ENCODE peak calls at places on chromosomes 11 and 22, in ten cellular contexts. One of them, this sample, is unnamed. For H3K9me3 and H3K4me1, the result is how much of the 10 kb centered on the place peaks cover.

GRCh38 chr11:114272311-114272710 is 23.9 kb upstream of the NNMT start:
- DNase-seq in PC-3: no peak
- DNase-seq in gastrocnemius medialis: no peak
- DNase-seq in hepatocyte: no peak
- DNase-seq in IMR-90: no peak
- DNase-seq in mucosa of descending colon: no peak
- DNase-seq in uterus: no peak
- DNase-seq in HCT116: no peak
- DNase-seq in fibroblast of lung: no peak
- DNase-seq in DND-41: no peak
- DNase-seq in this sample: no peak

GRCh38 chr22:40637181-40638150 is 947 bp upstream of the MRTFA start:
- DNase-seq in PC-3: peak
- DNase-seq in gastrocnemius medialis: peak
- DNase-seq in hepatocyte: peak
- DNase-seq in IMR-90: no peak
- DNase-seq in mucosa of descending colon: no peak
- DNase-seq in uterus: no peak
- DNase-seq in HCT116: no peak
- DNase-seq in fibroblast of lung: no peak
- DNase-seq in DND-41: peak
- DNase-seq in this sample: peak

GRCh38 chr11:121082670-121083069 is 18.4 kb upstream of the TECTA start:
- DNase-seq in PC-3: peak
- DNase-seq in gastrocnemius medialis: no peak
- DNase-seq in hepatocyte: peak
- DNase-seq in IMR-90: peak
- DNase-seq in mucosa of descending colon: no peak
- DNase-seq in uterus: no peak
- DNase-seq in HCT116: no peak
- DNase-seq in fibroblast of lung: peak
- DNase-seq in DND-41: peak
- DNase-seq in this sample: no peak

GRCh38 chr11:35179466-35180135 is 40.6 kb downstream of the CD44 start:
- DNase-seq in PC-3: peak
- DNase-seq in gastrocnemius medialis: no peak
- DNase-seq in hepatocyte: no peak
- DNase-seq in IMR-90: peak
- DNase-seq in mucosa of descending colon: no peak
- DNase-seq in uterus: no peak
- DNase-seq in HCT116: no peak
- DNase-seq in fibroblast of lung: no peak
- DNase-seq in DND-41: no peak
- DNase-seq in this sample: no peak

GRCh38 chr22:30392661-30393321 is 4.0 kb upstream of the SEC14L2 start:
- DNase-seq in PC-3: no peak
- DNase-seq in gastrocnemius medialis: no peak
- DNase-seq in hepatocyte: no peak
- DNase-seq in IMR-90: no peak
- DNase-seq in mucosa of descending colon: no peak
- DNase-seq in uterus: no peak
- DNase-seq in HCT116: no peak
- DNase-seq in fibroblast of lung: no peak
- DNase-seq in DND-41: no peak
- DNase-seq in this sample: no peak

GRCh38 chr22:49308300-49308699 is 519.4 kb downstream of the BRD1 start:
- DNase-seq in PC-3: no peak
- DNase-seq in gastrocnemius medialis: no peak
- DNase-seq in hepatocyte: no peak
- DNase-seq in IMR-90: no peak
- DNase-seq in mucosa of descending colon: no peak
- DNase-seq in uterus: no peak
- DNase-seq in HCT116: no peak
- DNase-seq in fibroblast of lung: no peak
- DNase-seq in DND-41: no peak
- DNase-seq in this sample: no peak

GRCh38 chr11:19519912-19520641 is 192.6 kb upstream of the NAV2 start:
- DNase-seq in PC-3: no peak
- DNase-seq in gastrocnemius medialis: no peak
- DNase-seq in hepatocyte: peak
- DNase-seq in IMR-90: no peak
- DNase-seq in mucosa of descending colon: no peak
- DNase-seq in uterus: no peak
- DNase-seq in HCT116: no peak
- DNase-seq in fibroblast of lung: peak
- DNase-seq in DND-41: no peak
- DNase-seq in this sample: no peak

GRCh38 chr11:118646393-118646792 is 33.1 kb downstream of the TREH start:
- DNase-seq in PC-3: no peak
- DNase-seq in gastrocnemius medialis: no peak
- DNase-seq in hepatocyte: no peak
- DNase-seq in IMR-90: no peak
- DNase-seq in mucosa of descending colon: no peak
- DNase-seq in uterus: no peak
- DNase-seq in HCT116: no peak
- DNase-seq in fibroblast of lung: no peak
- DNase-seq in DND-41: no peak
- DNase-seq in this sample: no peak

GRCh38 chr11:58739725-58740430 is 8.1 kb upstream of the GLYAT start:
- DNase-seq in PC-3: peak
- DNase-seq in gastrocnemius medialis: no peak
- DNase-seq in hepatocyte: no peak
- DNase-seq in IMR-90: peak
- DNase-seq in mucosa of descending colon: no peak
- DNase-seq in uterus: no peak
- DNase-seq in HCT116: no peak
- DNase-seq in fibroblast of lung: no peak
- DNase-seq in DND-41: no peak
- DNase-seq in this sample: no peak

GRCh38 chr11:35792148-35792845 is 129.7 kb downstream of the TRIM44 start:
- DNase-seq in PC-3: no peak
- DNase-seq in gastrocnemius medialis: no peak
- DNase-seq in hepatocyte: no peak
- DNase-seq in IMR-90: no peak
- DNase-seq in mucosa of descending colon: no peak
- DNase-seq in uterus: no peak
- DNase-seq in HCT116: no peak
- DNase-seq in fibroblast of lung: peak
- DNase-seq in DND-41: no peak
- DNase-seq in this sample: no peak

GRCh38 chr11:69854719-69855118 is 35.5 kb upstream of the FGF3 start:
- DNase-seq in PC-3: peak
- DNase-seq in gastrocnemius medialis: no peak
- DNase-seq in hepatocyte: no peak
- DNase-seq in IMR-90: peak
- DNase-seq in mucosa of descending colon: no peak
- DNase-seq in uterus: no peak
- DNase-seq in HCT116: peak
- DNase-seq in fibroblast of lung: peak
- DNase-seq in DND-41: no peak
- DNase-seq in this sample: no peak

DNA sequence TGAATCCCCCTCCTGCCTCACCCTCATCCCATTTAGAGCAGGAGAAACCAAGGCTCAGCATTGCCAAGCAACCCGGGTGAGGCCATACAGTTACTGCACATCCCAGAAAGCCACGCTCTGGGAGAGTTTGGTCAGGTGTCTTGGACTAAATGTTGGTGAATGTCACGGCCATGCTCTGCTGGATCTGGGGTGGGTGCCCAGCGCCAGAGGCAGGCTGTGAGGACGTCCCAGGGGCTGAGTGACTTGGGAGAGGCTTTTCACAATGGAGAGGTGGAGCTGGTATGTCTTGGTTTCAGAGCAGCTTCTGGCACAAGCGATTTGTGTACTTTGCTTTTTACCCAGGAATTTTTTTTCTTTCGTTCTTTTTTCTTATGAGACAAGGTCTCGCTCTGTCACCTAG is 6.6 kb downstream of the SERHL2 start:
- DNase-seq in PC-3: no peak
- DNase-seq in gastrocnemius medialis: no peak
- DNase-seq in hepatocyte: no peak
- DNase-seq in IMR-90: no peak
- DNase-seq in mucosa of descending colon: peak
- DNase-seq in uterus: no peak
- DNase-seq in HCT116: no peak
- DNase-seq in fibroblast of lung: no peak
- DNase-seq in DND-41: no peak
- DNase-seq in this sample: no peak
- H3K9me3 ChIP-seq in PC-3: under half
- H3K9me3 ChIP-seq in gastrocnemius medialis: under half
- H3K9me3 ChIP-seq in hepatocyte: under half
- H3K9me3 ChIP-seq in IMR-90: under half
- H3K9me3 ChIP-seq in mucosa of descending colon: under half
- H3K9me3 ChIP-seq in uterus: under half
- H3K9me3 ChIP-seq in HCT116: under half
- H3K9me3 ChIP-seq in fibroblast of lung: under half
- H3K9me3 ChIP-seq in DND-41: under half
- H3K9me3 ChIP-seq in this sample: under half

DNA sequence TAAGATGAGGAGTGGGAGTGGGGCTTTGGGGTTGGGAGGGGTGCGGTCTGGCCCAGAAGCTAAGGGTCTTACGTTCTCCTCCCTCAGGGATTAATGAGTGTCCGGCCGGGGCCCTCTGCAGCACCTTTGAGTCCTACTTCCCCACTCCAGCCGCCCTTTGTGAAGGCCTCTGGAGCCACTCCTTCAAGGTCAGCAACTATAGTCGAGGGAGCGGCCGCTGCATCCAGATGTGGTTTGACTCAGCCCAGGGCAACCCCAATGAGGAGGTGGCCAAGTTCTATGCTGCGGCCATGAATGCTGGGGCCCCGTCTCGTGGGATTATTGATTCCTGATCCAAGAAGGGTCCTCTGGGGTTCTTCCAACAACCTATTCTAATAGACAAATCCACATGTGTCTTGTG is 4.0 kb downstream of the FOLR3 start:
- DNase-seq in PC-3: no peak
- DNase-seq in gastrocnemius medialis: no peak
- DNase-seq in hepatocyte: no peak
- DNase-seq in IMR-90: no peak
- DNase-seq in mucosa of descending colon: no peak
- DNase-seq in uterus: no peak
- DNase-seq in HCT116: no peak
- DNase-seq in fibroblast of lung: no peak
- DNase-seq in DND-41: no peak
- DNase-seq in this sample: no peak
- H3K4me1 ChIP-seq in PC-3: under half
- H3K4me1 ChIP-seq in gastrocnemius medialis: under half
- H3K4me1 ChIP-seq in hepatocyte: under half
- H3K4me1 ChIP-seq in IMR-90: under half
- H3K4me1 ChIP-seq in mucosa of descending colon: under half
- H3K4me1 ChIP-seq in uterus: under half
- H3K4me1 ChIP-seq in HCT116: under half
- H3K4me1 ChIP-seq in fibroblast of lung: under half
- H3K4me1 ChIP-seq in DND-41: under half
- H3K4me1 ChIP-seq in this sample: under half

GRCh38 chr22:47354668-47355387 is 592.4 kb downstream of the TBC1D22A start:
- DNase-seq in PC-3: no peak
- DNase-seq in gastrocnemius medialis: no peak
- DNase-seq in hepatocyte: no peak
- DNase-seq in IMR-90: no peak
- DNase-seq in mucosa of descending colon: no peak
- DNase-seq in uterus: no peak
- DNase-seq in HCT116: no peak
- DNase-seq in fibroblast of lung: no peak
- DNase-seq in DND-41: no peak
- DNase-seq in this sample: no peak

GRCh38 chr22:47351836-47352579 is 589.6 kb downstream of the TBC1D22A start:
- DNase-seq in PC-3: no peak
- DNase-seq in gastrocnemius medialis: no peak
- DNase-seq in hepatocyte: no peak
- DNase-seq in IMR-90: no peak
- DNase-seq in mucosa of descending colon: no peak
- DNase-seq in uterus: no peak
- DNase-seq in HCT116: no peak
- DNase-seq in fibroblast of lung: no peak
- DNase-seq in DND-41: no peak
- DNase-seq in this sample: no peak

GRCh38 chr22:47355388-47355725 is 592.9 kb downstream of the TBC1D22A start:
- DNase-seq in PC-3: no peak
- DNase-seq in gastrocnemius medialis: no peak
- DNase-seq in hepatocyte: no peak
- DNase-seq in IMR-90: no peak
- DNase-seq in mucosa of descending colon: no peak
- DNase-seq in uterus: no peak
- DNase-seq in HCT116: no peak
- DNase-seq in fibroblast of lung: no peak
- DNase-seq in DND-41: no peak
- DNase-seq in this sample: no peak

GRCh38 chr22:47355776-47356432 is 593.5 kb downstream of the TBC1D22A start:
- DNase-seq in PC-3: no peak
- DNase-seq in gastrocnemius medialis: no peak
- DNase-seq in hepatocyte: no peak
- DNase-seq in IMR-90: no peak
- DNase-seq in mucosa of descending colon: no peak
- DNase-seq in uterus: no peak
- DNase-seq in HCT116: no peak
- DNase-seq in fibroblast of lung: no peak
- DNase-seq in DND-41: no peak
- DNase-seq in this sample: no peak

GRCh38 chr22:47352920-47353700 is 590.7 kb downstream of the TBC1D22A start:
- DNase-seq in PC-3: no peak
- DNase-seq in gastrocnemius medialis: no peak
- DNase-seq in hepatocyte: no peak
- DNase-seq in IMR-90: no peak
- DNase-seq in mucosa of descending colon: no peak
- DNase-seq in uterus: no peak
- DNase-seq in HCT116: no peak
- DNase-seq in fibroblast of lung: no peak
- DNase-seq in DND-41: no peak
- DNase-seq in this sample: no peak
- H3K9me3 ChIP-seq in PC-3: under half
- H3K9me3 ChIP-seq in gastrocnemius medialis: under half
- H3K9me3 ChIP-seq in hepatocyte: under half
- H3K9me3 ChIP-seq in IMR-90: under half
- H3K9me3 ChIP-seq in mucosa of descending colon: under half
- H3K9me3 ChIP-seq in uterus: under half
- H3K9me3 ChIP-seq in HCT116: under half
- H3K9me3 ChIP-seq in fibroblast of lung: under half
- H3K9me3 ChIP-seq in DND-41: under half
- H3K9me3 ChIP-seq in this sample: under half

GRCh38 chr11:64854157-64854533 is 9.7 kb upstream of the CDC42BPG start:
- DNase-seq in PC-3: no peak
- DNase-seq in gastrocnemius medialis: no peak
- DNase-seq in hepatocyte: no peak
- DNase-seq in IMR-90: no peak
- DNase-seq in mucosa of descending colon: no peak
- DNase-seq in uterus: no peak
- DNase-seq in HCT116: no peak
- DNase-seq in fibroblast of lung: no peak
- DNase-seq in DND-41: no peak
- DNase-seq in this sample: no peak
- H3K4me1 ChIP-seq in PC-3: half or more
- H3K4me1 ChIP-seq in gastrocnemius medialis: half or more
- H3K4me1 ChIP-seq in hepatocyte: under half
- H3K4me1 ChIP-seq in IMR-90: under half
- H3K4me1 ChIP-seq in mucosa of descending colon: half or more
- H3K4me1 ChIP-seq in uterus: under half
- H3K4me1 ChIP-seq in HCT116: half or more
- H3K4me1 ChIP-seq in fibroblast of lung: under half
- H3K4me1 ChIP-seq in DND-41: under half
- H3K4me1 ChIP-seq in this sample: half or more

GRCh38 chr11:12017243-12017678 is 8.8 kb upstream of the DKK3 start:
- DNase-seq in PC-3: no peak
- DNase-seq in gastrocnemius medialis: no peak
- DNase-seq in hepatocyte: no peak
- DNase-seq in IMR-90: peak
- DNase-seq in mucosa of descending colon: no peak
- DNase-seq in uterus: no peak
- DNase-seq in HCT116: no peak
- DNase-seq in fibroblast of lung: peak
- DNase-seq in DND-41: no peak
- DNase-seq in this sample: no peak
- H3K9me3 ChIP-seq in PC-3: under half
- H3K9me3 ChIP-seq in gastrocnemius medialis: under half
- H3K9me3 ChIP-seq in hepatocyte: under half
- H3K9me3 ChIP-seq in IMR-90: under half
- H3K9me3 ChIP-seq in mucosa of descending colon: under half
- H3K9me3 ChIP-seq in uterus: under half
- H3K9me3 ChIP-seq in HCT116: under half
- H3K9me3 ChIP-seq in fibroblast of lung: under half
- H3K9me3 ChIP-seq in DND-41: under half
- H3K9me3 ChIP-seq in this sample: under half

This sample was measured in effector memory CD4-positive, alpha-beta T cell.